ENCODE peak calls at places on chromosomes 3 and 15, in six cellular contexts. C is IMR-90, V is astrocyte of the spinal cord, Q is GM12865, M is brain microvascular endothelial cell, F is H1. S is an unnamed sample.

GRCh38 chr3:14861451-14862302 is 42.9 kb downstream of the FGD5 start:
- DNase-seq in C (no peak), V (no peak), Q (no peak), M (no peak), F (no peak), S (no peak)

GRCh38 chr15:78140296-78140695 is 8.9 kb upstream of the IDH3A start:
- DNase-seq in C (no peak), V (no peak), Q (no peak), M (no peak), F (no peak), S (no peak)

GRCh38 chr3:150414273-150414672 is 6.2 kb downstream of the TSC22D2 start:
- DNase-seq in C (peak; percentile 58), V (peak; percentile 55), Q (no peak), M (peak; percentile 53), F (no peak), S (peak; percentile 51)

GRCh38 chr3:140717915-140718314 is 40.1 kb downstream of the TRIM42 start:
- DNase-seq in C (no peak), V (no peak), Q (no peak), M (no peak), F (no peak), S (no peak)

GRCh38 chr3:118842147-118842863 is 192.3 kb downstream of the IGSF11 start:
- DNase-seq in C (no peak), V (peak; percentile 1), Q (peak; percentile 32), M (peak; percentile 1), F (no peak), S (no peak)

GRCh38 chr15:26082833-26083174 is 219.7 kb upstream of the ATP10A start:
- DNase-seq in C (no peak), V (peak; percentile 0), Q (no peak), M (peak; percentile 9), F (no peak), S (peak; percentile 54)

GRCh38 chr15:89416339-89417183 is 79.8 kb downstream of the RHCG start:
- DNase-seq in C (peak; percentile 50), V (peak; percentile 40), Q (peak; percentile 88), M (peak; percentile 68), F (peak; percentile 95), S (peak; percentile 62)

GRCh38 chr3:88113311-88114162 is 36.2 kb upstream of the C3orf38 start:
- DNase-seq in C (peak; percentile 70), V (peak; percentile 75), Q (peak; percentile 76), M (peak; percentile 74), F (peak; percentile 5), S (peak; percentile 86)

GRCh38 chr3:186807231-186807630 is 949 bp upstream of the RFC4 start:
- DNase-seq in C (no peak), V (no peak), Q (peak; percentile 28), M (no peak), F (no peak), S (no peak)
- H3K4me3 ChIP-seq in C (no peak overlapping the region), V (no peak overlapping the region), Q (peak overlapping the region; percentile 69), M (peak overlapping the region; percentile 88), F (peak overlapping the region; percentile 86), S (peak overlapping the region; percentile 80)

DNA sequence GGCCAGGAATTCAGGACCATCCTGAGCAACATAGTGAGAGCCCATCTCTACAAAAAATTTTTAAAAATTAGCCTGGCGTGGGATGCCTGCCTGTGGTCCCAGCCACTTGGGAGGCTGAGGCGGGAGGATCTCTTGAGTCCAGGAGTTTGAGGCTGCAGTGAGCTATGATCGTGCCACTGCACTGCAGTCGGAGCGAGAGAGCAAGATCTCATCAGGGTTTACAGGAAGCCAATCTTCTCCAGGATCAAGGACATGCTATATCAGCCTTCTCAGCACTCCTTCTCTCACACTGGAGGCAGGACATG is 451 bp upstream of the STOML1 start:
- DNase-seq in C (no peak), V (no peak), Q (no peak), M (no peak), F (no peak), S (no peak)
- TF ChIP-seq CTCF in C (no peak), V (no peak), Q (no peak), M (no peak), F (no peak), S (no peak)

DNA sequence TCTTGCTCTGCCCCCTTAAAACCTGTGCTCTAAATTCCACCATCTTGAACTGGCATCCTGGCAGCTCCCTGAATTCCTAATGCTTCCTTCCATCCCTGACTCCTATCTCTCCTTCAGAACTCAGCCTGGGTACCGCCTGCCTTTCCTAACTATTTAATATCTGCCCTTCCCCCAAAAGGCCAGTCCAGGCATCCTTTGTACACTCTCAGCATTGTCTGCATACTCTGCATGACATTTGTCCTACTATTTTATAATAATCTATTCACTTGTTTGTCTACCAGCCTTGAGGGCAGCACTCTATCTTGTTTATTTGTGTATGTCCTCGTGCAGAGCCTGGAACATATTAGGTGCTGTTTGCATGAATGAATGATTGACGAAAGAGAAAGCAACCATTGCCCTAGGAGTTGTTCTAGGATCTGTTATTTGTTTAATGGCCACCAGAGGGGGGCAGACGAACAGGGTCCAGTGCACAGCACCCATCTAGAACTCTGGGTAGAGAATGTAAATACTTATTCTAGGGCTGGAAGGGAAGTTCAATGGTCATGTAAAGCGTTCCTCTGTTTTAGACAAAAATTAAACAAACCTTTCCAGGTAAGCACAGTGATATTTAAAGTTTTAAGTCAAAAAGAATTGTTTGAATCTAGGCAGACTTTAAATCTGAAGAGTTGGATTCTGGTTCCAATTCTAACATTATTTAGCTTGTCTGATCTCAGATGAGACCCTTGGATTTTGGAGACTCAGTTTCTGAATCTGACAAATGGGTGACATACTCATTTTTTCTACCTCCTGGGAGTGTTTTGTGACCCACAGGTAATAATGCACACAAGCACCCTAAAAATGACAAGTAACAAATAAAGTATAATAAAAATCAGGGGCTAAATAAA is 125.8 kb upstream of the GALNT15 start:
- DNase-seq in C (peak; percentile 81), V (peak; percentile 81), Q (peak; percentile 77), M (peak; percentile 75), F (peak; percentile 2), S (peak; percentile 88)
- H3K4me3 ChIP-seq in C (no peak overlapping the region), V (no peak overlapping the region), Q (no peak overlapping the region), M (peak overlapping the region; percentile 18), F (no peak overlapping the region), S (no peak overlapping the region)

GRCh38 chr3:170724599-170724998 is 138.7 kb upstream of the SLC7A14 start:
- DNase-seq in C (peak; percentile 82), V (peak; percentile 75), Q (no peak), M (peak; percentile 63), F (no peak), S (peak; percentile 77)

GRCh38 chr3:170728181-170728580 is 141.8 kb downstream of the RPL22L1 start:
- DNase-seq in C (no peak), V (no peak), Q (no peak), M (no peak), F (no peak), S (no peak)

GRCh38 chr3:170726976-170727661 is 141.2 kb upstream of the SLC7A14 start:
- DNase-seq in C (peak; percentile 94), V (peak; percentile 94), Q (no peak), M (peak; percentile 88), F (no peak), S (peak; percentile 97)

GRCh38 chr3:170727754-170728153 is 141.9 kb upstream of the SLC7A14 start:
- DNase-seq in C (no peak), V (no peak), Q (no peak), M (no peak), F (no peak), S (no peak)

GRCh38 chr3:170725285-170725731 is 139.4 kb upstream of the SLC7A14 start:
- DNase-seq in C (peak; percentile 54), V (no peak), Q (no peak), M (no peak), F (no peak), S (peak; percentile 63)
- TF ChIP-seq CTCF in C (no peak), V (peak; percentile 18), Q (no peak), M (no peak), F (no peak), S (peak; percentile 6)

S was measured in cardiac fibroblast.